ENCODE peak calls at places on chromosomes 1 and 21, in six cellular contexts. J is PC-9; G is SK-N-SH; S is uterus; M is CD8-positive, alpha-beta T cell; C is fibroblast of lung. N is an unnamed sample.

GRCh38 chr1:31567956-31568570 is 8.3 kb upstream of the TINAGL1 start:
- DNase-seq in J (no peak), G (no peak), S (no peak), M (no peak), C (peak), N (no peak)

GRCh38 chr1:178645826-178646200 is 79.2 kb upstream of the RALGPS2 start:
- DNase-seq in J (no peak), G (no peak), S (no peak), M (no peak), C (peak), N (no peak)

GRCh38 chr1:174077755-174078490 is 55.8 kb upstream of the RC3H1 start:
- DNase-seq in J (no peak), G (no peak), S (no peak), M (no peak), C (peak), N (no peak)

GRCh38 chr1:155205035-155205434 is 2.7 kb downstream of the THBS3 start:
- DNase-seq in J (no peak), G (no peak), S (no peak), M (no peak), C (no peak), N (no peak)

GRCh38 chr1:39760074-39761008 is 10.8 kb downstream of the OXCT2 start:
- DNase-seq in J (no peak), G (no peak), S (no peak), M (no peak), C (no peak), N (no peak)

GRCh38 chr1:58659516-58659915 is 40.3 kb downstream of the MYSM1 start:
- DNase-seq in J (no peak), G (no peak), S (no peak), M (no peak), C (no peak), N (no peak)

GRCh38 chr1:1351511-1352427 is 2.6 kb upstream of the DVL1 start:
- DNase-seq in J (no peak), G (no peak), S (peak), M (no peak), C (peak), N (no peak)

GRCh38 chr1:1171551-1172340 is 1.9 kb upstream of the TTLL10 start:
- DNase-seq in J (no peak), G (peak), S (no peak), M (no peak), C (no peak), N (no peak)

GRCh38 chr1:46549697-46550681 is 1.5 kb downstream of the KNCN start:
- DNase-seq in J (peak), G (peak), S (no peak), M (peak), C (peak), N (peak)

GRCh38 chr1:25199876-25200620 is 32.3 kb downstream of the SYF2 start:
- DNase-seq in J (no peak), G (no peak), S (no peak), M (no peak), C (no peak), N (no peak)
- H3K27ac ChIP-seq in J (no peak), G (no peak), S (peak), M (no peak), C (no peak), N (no peak)

GRCh38 chr1:227451062-227451461 is 112.3 kb upstream of the ZNF678 start:
- DNase-seq in J (no peak), G (no peak), S (no peak), M (no peak), C (no peak), N (no peak)

GRCh38 chr1:227447531-227447990 is 115.8 kb upstream of the ZNF678 start:
- DNase-seq in J (peak), G (peak), S (no peak), M (no peak), C (peak), N (no peak)

GRCh38 chr1:227449727-227450420 is 113.5 kb upstream of the ZNF678 start:
- DNase-seq in J (no peak), G (no peak), S (no peak), M (no peak), C (no peak), N (no peak)

GRCh38 chr1:227450489-227450888 is 112.9 kb upstream of the ZNF678 start:
- DNase-seq in J (no peak), G (no peak), S (no peak), M (no peak), C (no peak), N (no peak)

DNA sequence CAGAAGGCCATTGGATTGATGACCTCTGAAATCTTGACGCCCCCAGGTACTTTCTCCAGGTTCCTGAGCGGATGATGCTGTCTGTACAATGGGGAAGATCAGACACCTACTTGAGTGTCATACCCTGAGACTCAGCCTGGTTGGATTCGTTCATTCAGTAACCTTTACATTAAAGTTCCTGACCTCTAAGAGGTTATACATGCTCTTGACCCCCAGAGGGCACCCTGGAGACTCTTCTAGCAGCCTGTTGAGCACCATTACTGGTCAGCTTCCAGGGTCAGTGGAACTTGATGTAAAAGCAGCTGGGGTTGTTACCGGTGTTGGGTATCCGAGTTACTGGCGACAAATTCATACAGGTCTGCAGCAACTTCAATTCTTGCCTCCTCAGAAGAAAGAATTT is 114.3 kb upstream of the ZNF678 start:
- DNase-seq in J (peak), G (peak), S (no peak), M (no peak), C (no peak), N (no peak)
- TF ChIP-seq CTCF in J (peak), G (peak), S (no peak), M (no peak), C (peak), N (peak)

DNA sequence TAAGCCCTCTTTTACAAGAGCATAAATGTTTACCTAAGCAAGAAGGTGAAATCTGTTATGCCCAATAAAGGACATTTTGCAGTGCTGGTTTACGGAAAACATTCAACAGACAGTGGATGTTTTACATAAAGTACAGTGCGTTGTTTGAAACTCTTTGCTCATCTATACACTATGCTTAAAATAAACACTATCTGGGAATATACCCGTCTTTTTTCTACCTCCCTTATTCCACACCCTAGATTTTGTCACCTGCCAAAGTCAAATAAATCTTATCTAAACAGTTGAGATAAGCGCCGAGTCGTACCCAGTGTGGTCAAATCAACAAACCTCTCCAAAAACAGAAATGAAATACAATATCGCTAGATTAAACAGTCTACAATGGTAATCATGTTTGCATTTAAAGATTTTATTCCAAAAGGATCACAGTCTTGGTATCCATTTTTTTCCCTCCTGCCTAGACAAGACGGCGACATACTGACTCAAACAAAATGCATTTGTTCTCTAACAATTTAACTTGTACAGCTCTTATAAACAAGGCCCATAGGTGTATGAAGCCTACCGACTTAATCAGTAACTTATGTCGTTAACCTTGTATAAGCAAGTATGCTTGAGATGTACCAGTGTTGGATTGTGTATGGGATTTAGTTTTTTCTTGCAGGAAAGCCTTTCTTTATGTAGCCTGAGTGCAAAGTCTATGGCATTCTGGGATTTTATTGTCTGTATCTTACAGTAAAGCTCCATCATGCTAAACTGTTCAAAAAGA is 189.1 kb downstream of the FMN2 start:
- DNase-seq in J (no peak), G (no peak), S (no peak), M (no peak), C (no peak), N (no peak)
- H3K4me3 ChIP-seq in J (no peak), G (no peak), S (no peak), M (no peak), C (no peak), N (no peak)

DNA sequence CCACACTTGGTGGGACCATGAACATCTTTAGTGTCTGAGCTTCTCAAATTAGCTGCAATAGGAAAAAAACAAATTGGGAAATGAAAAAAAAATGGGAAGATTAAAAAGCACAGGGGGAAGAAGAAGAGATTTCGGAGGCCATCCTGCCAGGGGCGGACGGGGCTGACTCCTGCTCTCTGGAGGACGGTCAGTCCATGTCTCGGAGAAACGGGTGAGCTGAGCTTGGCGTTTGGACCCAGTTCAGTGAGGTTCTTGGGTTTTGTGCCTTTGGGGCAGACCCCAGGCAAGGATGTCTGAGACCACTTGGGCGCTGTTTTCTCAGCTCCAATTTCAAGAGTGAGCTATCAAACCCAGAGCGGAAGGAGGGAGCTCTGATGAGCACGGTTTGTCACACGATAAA is 123.9 kb downstream of the PRDM2 start:
- DNase-seq in J (no peak), G (peak), S (no peak), M (no peak), C (no peak), N (no peak)
- H3K27ac ChIP-seq in J (no peak), G (no peak), S (no peak), M (no peak), C (no peak), N (no peak)

GRCh38 chr21:25735221-25735894 is 586 bp downstream of the GABPA start:
- DNase-seq in J (peak), G (peak), S (peak), M (peak), C (peak), N (peak)
- TF ChIP-seq CTCF in J (no peak), G (no peak), S (no peak), M (no peak), C (peak), N (no peak)

DNA sequence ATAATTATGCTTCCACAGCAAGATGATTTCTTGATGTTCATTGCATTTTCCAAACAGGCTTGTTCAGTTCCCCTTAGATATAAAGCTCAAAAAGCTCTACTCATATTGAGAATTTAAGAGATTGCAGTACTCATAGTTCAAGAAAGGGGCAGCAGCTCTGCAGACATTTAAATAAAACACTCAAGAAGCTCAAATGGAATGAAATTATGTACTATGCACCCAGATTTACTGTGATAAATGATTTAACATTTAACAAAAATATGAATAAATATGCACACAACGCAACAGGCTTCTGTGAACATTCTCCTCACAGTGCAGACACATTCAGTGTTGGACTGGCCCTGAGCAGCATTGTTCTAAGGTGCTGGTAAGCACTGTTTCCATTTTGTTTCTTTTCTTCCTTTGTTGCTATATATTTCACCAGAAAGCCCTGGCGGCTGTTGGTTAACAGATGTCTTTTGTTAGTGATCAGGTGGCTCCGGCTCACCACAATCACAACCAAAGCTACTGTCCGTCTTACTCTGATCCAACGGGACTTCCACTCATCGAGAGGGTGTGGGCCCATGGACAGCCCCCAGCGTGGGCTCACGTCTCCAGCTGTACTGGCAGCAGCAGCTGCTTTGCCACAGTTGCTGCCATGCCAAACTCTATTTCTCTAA is 1440.3 kb downstream of the NCAM2 start:
- DNase-seq in J (no peak), G (no peak), S (no peak), M (no peak), C (no peak), N (no peak)
- H3K4me3 ChIP-seq in J (no peak), G (no peak), S (no peak), M (no peak), C (no peak), N (no peak)

GRCh38 chr1:66535853-66536252 is 1.9 kb downstream of the SGIP1 start:
- DNase-seq in J (no peak), G (no peak), S (no peak), M (no peak), C (no peak), N (no peak)
- H3K27ac ChIP-seq in J (no peak), G (peak), S (no peak), M (no peak), C (peak), N (peak)

GRCh38 chr1:8985915-8986813 is 40.1 kb downstream of the SLC2A7 start:
- DNase-seq in J (peak), G (no peak), S (peak), M (no peak), C (peak), N (peak)
- TF ChIP-seq CTCF in J (no peak), G (no peak), S (no peak), M (no peak), C (no peak), N (no peak)

GRCh38 chr1:161020573-161021167 is at the start of gene F11R:
- DNase-seq in J (peak), G (peak), S (peak), M (no peak), C (no peak), N (no peak)

GRCh38 chr1:161021168-161021958 is 411 bp upstream of the F11R start:
- DNase-seq in J (peak), G (peak), S (peak), M (peak), C (peak), N (peak)

GRCh38 chr1:161019767-161020572 is 982 bp downstream of the F11R start:
- DNase-seq in J (no peak), G (no peak), S (no peak), M (no peak), C (no peak), N (no peak)

GRCh38 chr1:161018631-161018930 is 2.4 kb downstream of the F11R start:
- DNase-seq in J (no peak), G (no peak), S (no peak), M (no peak), C (no peak), N (no peak)

DNA sequence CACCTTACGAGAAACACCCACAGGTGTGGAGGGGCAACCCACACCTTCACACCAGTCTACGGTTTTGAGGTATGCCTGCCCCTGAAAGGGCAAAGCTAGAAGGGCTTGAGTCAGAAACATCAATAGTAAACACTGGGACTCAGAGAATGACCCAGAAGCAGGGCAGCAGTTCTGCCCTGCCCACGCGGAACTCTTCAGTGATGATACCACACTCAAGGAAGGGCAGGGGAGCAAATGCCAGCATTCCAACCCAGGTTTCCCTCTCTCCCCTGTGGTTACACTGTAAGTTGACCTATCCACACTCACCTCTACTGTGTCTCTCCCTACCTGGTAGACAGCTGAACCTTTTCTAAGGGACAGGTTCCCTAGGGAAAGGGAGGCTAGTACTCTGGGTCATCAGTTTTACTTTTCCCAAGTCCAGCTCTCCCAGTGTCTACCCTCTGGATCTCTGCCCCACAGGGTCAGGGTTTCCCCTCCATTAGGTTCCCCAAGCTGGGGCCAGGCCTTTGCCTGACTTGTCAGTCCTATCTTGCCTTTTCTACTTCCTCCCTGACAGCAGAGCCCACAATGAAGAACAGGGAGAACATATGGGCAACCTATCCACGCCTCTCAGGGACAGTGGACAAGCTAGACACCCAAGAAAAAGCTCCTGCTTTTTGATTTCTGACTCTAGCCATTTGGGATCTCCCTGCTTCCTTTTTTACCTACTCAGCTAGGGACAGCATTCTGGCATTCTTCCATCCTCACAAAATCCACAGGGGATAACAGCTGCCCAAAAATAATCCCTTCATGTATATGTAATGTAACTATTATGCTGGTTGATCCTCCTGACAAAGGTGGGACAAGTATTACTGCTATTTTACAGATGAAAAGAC is 3.0 kb downstream of the F11R start:
- DNase-seq in J (no peak), G (no peak), S (no peak), M (no peak), C (no peak), N (no peak)
- H3K4me3 ChIP-seq in J (no peak), G (no peak), S (no peak), M (no peak), C (no peak), N (no peak)

N was measured in dorsolateral prefrontal cortex.